ENCODE peak calls at places on chromosome 4, in seven cellular contexts. E, U, P, H, J, B and A are unnamed samples.

GRCh38 chr4:138775890-138776289 is 239.7 kb upstream of the NOCT start:
- DNase-seq in E (peak; percentile 37), U (no peak), P (no peak), H (no peak), J (no peak), B (no peak), A (no peak)

GRCh38 chr4:135838889-135839288 is 1637.3 kb upstream of the PABPC4L start:
- DNase-seq in E (no peak), U (no peak), P (peak; percentile 77), H (no peak), J (no peak), B (no peak), A (no peak)

GRCh38 chr4:81351653-81352455 is 119.9 kb downstream of the RASGEF1B start:
- DNase-seq in E (peak; percentile 80), U (peak; percentile 81), P (peak; percentile 69), H (peak; percentile 23), J (no peak), B (peak; percentile 38), A (peak; percentile 55)

GRCh38 chr4:175874290-175874689 is 62.2 kb upstream of the GPM6A start:
- DNase-seq in E (no peak), U (no peak), P (no peak), H (no peak), J (no peak), B (no peak), A (no peak)

GRCh38 chr4:74517996-74518395 is 73.1 kb downstream of the AREG start:
- DNase-seq in E (no peak), U (no peak), P (no peak), H (no peak), J (no peak), B (no peak), A (no peak)

GRCh38 chr4:118352843-118353373 is at the start of gene PRSS12:
- DNase-seq in E (peak; percentile 76), U (peak; percentile 83), P (peak; percentile 56), H (peak; percentile 7), J (no peak), B (peak; percentile 36), A (peak; percentile 48)

GRCh38 chr4:78426972-78427371 is 124.6 kb upstream of the ANXA3 start:
- DNase-seq in E (no peak), U (no peak), P (peak; percentile 11), H (no peak), J (no peak), B (no peak), A (no peak)

GRCh38 chr4:157004279-157005161 is 32.9 kb upstream of the PDGFC start:
- DNase-seq in E (no peak), U (no peak), P (no peak), H (no peak), J (no peak), B (no peak), A (no peak)

GRCh38 chr4:147157860-147158701 is 212.4 kb upstream of the TTC29 start:
- DNase-seq in E (peak; percentile 73), U (no peak), P (peak; percentile 20), H (no peak), J (no peak), B (no peak), A (peak; percentile 19)

GRCh38 chr4:166391501-166391900 is 518.5 kb downstream of the TLL1 start:
- DNase-seq in E (no peak), U (no peak), P (no peak), H (no peak), J (no peak), B (no peak), A (no peak)

GRCh38 chr4:114028071-114028470 is 48.6 kb upstream of the ARSJ start:
- DNase-seq in E (no peak), U (no peak), P (no peak), H (no peak), J (no peak), B (no peak), A (no peak)

GRCh38 chr4:10478621-10479020 is 21.4 kb upstream of the ZNF518B start:
- DNase-seq in E (no peak), U (no peak), P (no peak), H (no peak), J (no peak), B (no peak), A (no peak)

GRCh38 chr4:174254613-174255012 is 28.9 kb downstream of the FBXO8 start:
- DNase-seq in E (no peak), U (no peak), P (no peak), H (no peak), J (no peak), B (no peak), A (no peak)

GRCh38 chr4:125952631-125953030 is 637.9 kb downstream of the FAT4 start:
- DNase-seq in E (no peak), U (no peak), P (no peak), H (no peak), J (no peak), B (no peak), A (no peak)

GRCh38 chr4:94831607-94832006 is 73.9 kb downstream of the BMPR1B start:
- DNase-seq in E (no peak), U (no peak), P (no peak), H (no peak), J (no peak), B (no peak), A (no peak)

GRCh38 chr4:113293043-113293560 is 243.6 kb downstream of the ANK2 start:
- DNase-seq in E (no peak), U (no peak), P (no peak), H (no peak), J (no peak), B (no peak), A (no peak)

GRCh38 chr4:165343353-165344191 is 16.1 kb downstream of the MSMO1 start:
- DNase-seq in E (no peak), U (no peak), P (peak; percentile 24), H (no peak), J (no peak), B (peak; percentile 3), A (no peak)

GRCh38 chr4:148026022-148026421 is 294.1 kb downstream of the ARHGAP10 start:
- DNase-seq in E (no peak), U (no peak), P (no peak), H (no peak), J (no peak), B (no peak), A (no peak)

GRCh38 chr4:48899950-48900349 is 6.6 kb downstream of the OCIAD2 start:
- DNase-seq in E (no peak), U (no peak), P (no peak), H (no peak), J (no peak), B (no peak), A (no peak)

GRCh38 chr4:5956285-5957021 is 61.8 kb downstream of the C4orf50 start:
- DNase-seq in E (no peak), U (no peak), P (no peak), H (no peak), J (no peak), B (no peak), A (no peak)

GRCh38 chr4:13126976-13127910 is 356.9 kb downstream of the RAB28 start:
- DNase-seq in E (peak; percentile 8), U (no peak), P (no peak), H (no peak), J (no peak), B (no peak), A (no peak)

GRCh38 chr4:119106036-119107000 is 29.3 kb upstream of the MYOZ2 start:
- DNase-seq in E (no peak), U (no peak), P (no peak), H (no peak), J (no peak), B (no peak), A (no peak)

GRCh38 chr4:64095398-64095797 is 313.9 kb downstream of the TECRL start:
- DNase-seq in E (no peak), U (no peak), P (no peak), H (no peak), J (no peak), B (no peak), A (no peak)

GRCh38 chr4:123453006-123453685 is 56.6 kb downstream of the SPRY1 start:
- DNase-seq in E (no peak), U (no peak), P (no peak), H (no peak), J (no peak), B (no peak), A (no peak)
- H3K4me1 ChIP-seq in E (peaks cover 10% of the 10 kb centered on the region), U (no peaks in the 10 kb centered on the region), P (peaks cover 4% of the 10 kb centered on the region), H (no peaks in the 10 kb centered on the region), J (no peaks in the 10 kb centered on the region), B (no peaks in the 10 kb centered on the region), A (no peaks in the 10 kb centered on the region)

DNA sequence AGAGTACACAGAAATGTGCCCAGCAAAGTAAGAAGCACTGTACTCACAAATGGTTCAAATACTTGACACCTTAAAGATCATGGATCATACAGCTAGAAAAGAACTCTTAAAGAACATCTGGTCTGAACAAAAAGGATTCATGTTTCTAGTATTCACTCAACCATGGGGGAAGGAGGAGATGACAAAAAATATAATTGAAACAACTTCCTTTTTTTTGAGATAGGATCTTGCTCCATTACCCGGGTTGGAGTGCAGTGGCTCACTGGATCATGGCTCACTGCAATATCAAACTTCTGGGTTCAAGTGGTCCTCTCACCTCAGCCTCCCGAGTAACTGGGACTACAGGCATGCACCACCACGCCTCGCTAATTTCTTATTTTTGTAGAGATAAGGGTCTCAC is 6.0 kb downstream of the DHX15 start:
- DNase-seq in E (no peak), U (no peak), P (no peak), H (no peak), J (no peak), B (no peak), A (no peak)
- H3K4me1 ChIP-seq in E (peaks cover 14% of the 10 kb centered on the region), U (peaks cover 19% of the 10 kb centered on the region), P (peaks cover 41% of the 10 kb centered on the region), H (peaks cover 53% of the 10 kb centered on the region), J (peaks cover 66% of the 10 kb centered on the region), B (peaks cover 78% of the 10 kb centered on the region), A (peaks cover 87% of the 10 kb centered on the region)

GRCh38 chr4:3641501-3641900 is 109.3 kb upstream of the LRPAP1 start:
- DNase-seq in E (no peak), U (no peak), P (no peak), H (no peak), J (no peak), B (no peak), A (no peak)
- H3K4me1 ChIP-seq in E (no peaks in the 10 kb centered on the region), U (no peaks in the 10 kb centered on the region), P (peaks cover 10% of the 10 kb centered on the region), H (no peaks in the 10 kb centered on the region), J (peaks cover 26% of the 10 kb centered on the region), B (no peaks in the 10 kb centered on the region), A (no peaks in the 10 kb centered on the region)

GRCh38 chr4:61294001-61294400 is 93.9 kb downstream of the ADGRL3 start:
- DNase-seq in E (no peak), U (no peak), P (no peak), H (no peak), J (no peak), B (no peak), A (no peak)

GRCh38 chr4:61296115-61296514 is 96.0 kb downstream of the ADGRL3 start:
- DNase-seq in E (no peak), U (no peak), P (no peak), H (no peak), J (no peak), B (no peak), A (no peak)

GRCh38 chr4:61298178-61298740 is 98.1 kb downstream of the ADGRL3 start:
- DNase-seq in E (peak; percentile 13), U (no peak), P (no peak), H (no peak), J (no peak), B (no peak), A (no peak)

GRCh38 chr4:61301285-61301684 is 101.2 kb downstream of the ADGRL3 start:
- DNase-seq in E (no peak), U (no peak), P (no peak), H (no peak), J (no peak), B (no peak), A (no peak)

DNA sequence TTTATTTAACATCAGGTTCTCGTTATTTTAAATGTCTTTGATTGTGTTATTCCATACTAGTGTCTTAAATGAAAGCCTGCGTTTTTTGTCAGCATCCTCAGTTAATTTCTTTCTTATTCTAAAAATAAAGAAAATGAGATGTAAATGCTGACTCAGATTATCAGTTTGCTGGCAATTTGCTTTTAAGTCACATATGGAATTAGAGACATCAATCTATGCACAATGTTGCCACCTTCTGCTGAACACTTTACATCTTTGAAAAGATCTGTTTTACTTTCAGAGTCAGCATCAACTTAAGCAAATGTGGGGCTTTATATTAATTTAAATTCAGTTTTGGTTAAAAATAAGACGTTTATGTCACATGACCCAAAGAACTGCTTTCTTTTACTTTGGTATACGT is 99.2 kb downstream of the ADGRL3 start:
- DNase-seq in E (no peak), U (no peak), P (no peak), H (no peak), J (no peak), B (no peak), A (no peak)
- H3K4me1 ChIP-seq in E (peaks cover 8% of the 10 kb centered on the region), U (no peaks in the 10 kb centered on the region), P (no peaks in the 10 kb centered on the region), H (no peaks in the 10 kb centered on the region), J (no peaks in the 10 kb centered on the region), B (no peaks in the 10 kb centered on the region), A (no peaks in the 10 kb centered on the region)